ENCODE peak calls at places on chromosome 2, in six cellular contexts. K is body of pancreas; N is CD8-positive, alpha-beta T cell; H is PC-3; A is HFF-Myc; T is astrocyte of the spinal cord. G is an unnamed sample.

GRCh38 chr2:85064927-85065630 is 68.1 kb upstream of the TCF7L1 start:
- DNase-seq in T (no peak), A (no peak), H (no peak), N (no peak), K (no peak), G (no peak)

GRCh38 chr2:29528891-29529520 is 392.4 kb downstream of the ALK start:
- DNase-seq in K (peak), N (no peak), H (peak), T (peak), A (no peak), G (no peak)

GRCh38 chr2:19028617-19029016 is 329.8 kb downstream of the OSR1 start:
- DNase-seq in H (no peak), N (no peak), A (no peak), T (peak), K (no peak), G (no peak)

GRCh38 chr2:222372993-222373392 is 51.4 kb upstream of the SGPP2 start:
- DNase-seq in N (no peak), H (no peak), K (no peak), T (no peak), A (no peak), G (no peak)

GRCh38 chr2:30847329-30847728 is 40.1 kb upstream of the CAPN13 start:
- DNase-seq in A (no peak), K (no peak), T (no peak), H (peak), N (no peak), G (no peak)

GRCh38 chr2:240455719-240456606 is 20.5 kb downstream of the GPC1 start:
- DNase-seq in T (no peak), N (no peak), H (no peak), K (no peak), A (no peak), G (no peak)

GRCh38 chr2:72932045-72932444 is 14.7 kb downstream of the EMX1 start:
- DNase-seq in T (no peak), H (peak), K (no peak), N (no peak), A (no peak), G (no peak)

GRCh38 chr2:71458413-71459083 is 5.2 kb downstream of the DYSF start:
- DNase-seq in K (no peak), T (peak), A (no peak), H (peak), N (no peak), G (peak)

GRCh38 chr2:71926098-71926466 is 221.6 kb downstream of the CYP26B1 start:
- DNase-seq in H (no peak), A (no peak), N (no peak), K (no peak), T (no peak), G (no peak)

GRCh38 chr2:20050104-20050711 is 1.2 kb downstream of the LAPTM4A start:
- DNase-seq in A (no peak), T (peak), H (peak), K (no peak), N (peak), G (peak)

GRCh38 chr2:69770193-69770702 is 28.3 kb downstream of the ANXA4 start:
- DNase-seq in H (peak), N (no peak), K (no peak), T (peak), A (peak), G (peak)

GRCh38 chr2:71716697-71717624 is 263.6 kb downstream of the DYSF start:
- DNase-seq in N (no peak), H (peak), A (peak), T (peak), K (peak), G (peak)

GRCh38 chr2:174510583-174511189 is 23.9 kb upstream of the GPR155 start:
- DNase-seq in T (peak), N (no peak), H (peak), A (peak), K (no peak), G (no peak)

GRCh38 chr2:190948671-190949070 is 65.3 kb downstream of the STAT1 start:
- DNase-seq in K (peak), H (peak), N (no peak), A (no peak), T (peak), G (peak)

GRCh38 chr2:69202323-69202722 is 184.7 kb downstream of the GFPT1 start:
- DNase-seq in N (no peak), H (no peak), A (no peak), K (no peak), T (no peak), G (no peak)

GRCh38 chr2:152814475-152815030 is 96.1 kb downstream of the ARL6IP6 start:
- DNase-seq in H (peak), K (no peak), A (no peak), T (no peak), N (no peak), G (no peak)

GRCh38 chr2:221836091-221836490 is 264.0 kb upstream of the EPHA4 start:
- DNase-seq in N (no peak), H (peak), K (peak), T (peak), A (no peak), G (no peak)

GRCh38 chr2:103788875-103789715 is 1027.3 kb downstream of the TMEM182 start:
- DNase-seq in T (peak), H (peak), N (no peak), K (peak), A (no peak), G (peak)

GRCh38 chr2:94870392-94871225 is 621 bp upstream of the TEKT4 start:
- DNase-seq in T (no peak), A (no peak), K (peak), N (no peak), H (peak), G (no peak)

GRCh38 chr2:42084231-42084671 is 36.4 kb downstream of the PKDCC start:
- DNase-seq in T (peak), N (no peak), H (peak), A (no peak), K (no peak), G (peak)

GRCh38 chr2:17124575-17125318 is 393.5 kb downstream of the RAD51AP2 start:
- DNase-seq in K (no peak), A (no peak), N (no peak), T (no peak), H (no peak), G (no peak)

DNA sequence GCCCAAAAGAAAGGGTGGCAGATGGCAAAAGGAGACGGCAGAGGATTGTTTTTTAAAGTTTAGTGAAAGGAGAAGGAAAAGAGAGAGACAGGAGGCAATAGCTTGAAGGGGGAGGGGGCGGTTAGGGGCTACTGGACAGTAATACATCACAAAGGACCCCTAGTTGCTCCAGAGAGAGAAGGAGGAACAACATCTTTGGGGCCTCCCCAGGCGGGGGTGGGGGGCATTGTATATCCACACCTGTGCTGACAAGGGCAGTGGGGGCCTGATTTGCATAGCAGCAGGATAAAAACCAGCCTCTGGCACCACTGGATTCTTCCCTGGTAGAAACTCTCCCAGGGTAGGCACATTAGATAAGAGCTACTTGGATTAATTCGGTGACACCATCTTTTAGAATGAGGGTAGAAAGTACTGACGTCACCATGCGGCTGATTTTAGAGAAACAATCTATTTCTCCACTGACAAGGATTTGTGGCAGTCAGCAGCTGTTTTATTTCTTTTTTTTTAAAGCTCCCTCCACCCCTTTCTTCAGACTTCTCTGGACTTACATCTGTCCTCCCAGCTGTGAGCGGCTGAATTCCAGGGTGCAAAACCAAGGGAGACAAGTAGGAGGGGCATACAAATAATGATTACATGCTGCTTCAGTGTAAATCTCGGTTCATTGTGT is 199.8 kb upstream of the NRP2 start:
- DNase-seq in A (no peak), H (no peak), N (no peak), K (no peak), T (no peak), G (no peak)
- H3K4me3 ChIP-seq in A (no peak), H (no peak), N (no peak), K (no peak), T (no peak), G (no peak)

GRCh38 chr2:15639323-15640251 is 47.9 kb downstream of the DDX1 start:
- DNase-seq in K (no peak), H (no peak), T (no peak), A (no peak), N (no peak), G (no peak)
- TF ChIP-seq CTCF in K (no peak), H (no peak), T (no peak), A (no peak), N (no peak), G (no peak)

GRCh38 chr2:205633994-205634393 is 48.3 kb upstream of the NRP2 start:
- DNase-seq in K (no peak), N (no peak), A (no peak), T (no peak), H (no peak), G (no peak)
- H3K4me3 ChIP-seq in K (no peak), N (no peak), A (no peak), T (no peak), H (no peak), G (no peak)

DNA sequence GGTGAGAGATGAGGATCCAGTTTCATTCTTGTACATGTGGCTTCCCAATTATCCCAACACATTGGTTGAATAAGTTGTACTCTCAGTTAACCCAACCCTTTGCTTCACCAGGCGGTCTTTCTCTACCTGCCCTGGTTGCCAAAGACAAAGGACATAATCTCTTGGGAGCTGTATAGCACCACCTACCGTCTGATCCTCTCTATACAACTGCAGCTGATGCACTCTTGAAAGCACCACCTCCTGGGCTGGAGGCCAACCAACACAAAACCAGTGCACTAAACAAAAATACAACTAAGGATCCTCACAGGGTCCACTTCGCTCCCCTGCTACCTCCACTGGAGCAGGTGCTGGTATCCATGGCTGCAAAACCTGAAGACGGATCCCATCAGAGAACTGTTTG is 473.6 kb upstream of the NRXN1 start:
- DNase-seq in A (no peak), N (no peak), H (peak), K (peak), T (no peak), G (no peak)
- TF ChIP-seq CTCF in A (no peak), N (no peak), H (peak), K (no peak), T (no peak), G (no peak)

GRCh38 chr2:97910403-97911209 is 85.1 kb downstream of the TMEM131 start:
- DNase-seq in A (no peak), H (no peak), K (no peak), T (no peak), N (no peak), G (no peak)

GRCh38 chr2:97906309-97906708 is 89.4 kb downstream of the TMEM131 start:
- DNase-seq in K (no peak), H (peak), T (no peak), N (no peak), A (no peak), G (no peak)

GRCh38 chr2:97905294-97905693 is 90.5 kb downstream of the TMEM131 start:
- DNase-seq in H (no peak), K (no peak), T (no peak), N (no peak), A (no peak), G (no peak)

GRCh38 chr2:97907667-97908066 is 88.1 kb downstream of the TMEM131 start:
- DNase-seq in H (no peak), A (no peak), N (no peak), T (no peak), K (no peak), G (no peak)

GRCh38 chr2:97908208-97908676 is 87.5 kb downstream of the TMEM131 start:
- DNase-seq in T (no peak), K (no peak), N (no peak), A (no peak), H (no peak), G (no peak)
- H3K4me3 ChIP-seq in T (no peak), K (no peak), N (no peak), A (no peak), H (no peak), G (no peak)

DNA sequence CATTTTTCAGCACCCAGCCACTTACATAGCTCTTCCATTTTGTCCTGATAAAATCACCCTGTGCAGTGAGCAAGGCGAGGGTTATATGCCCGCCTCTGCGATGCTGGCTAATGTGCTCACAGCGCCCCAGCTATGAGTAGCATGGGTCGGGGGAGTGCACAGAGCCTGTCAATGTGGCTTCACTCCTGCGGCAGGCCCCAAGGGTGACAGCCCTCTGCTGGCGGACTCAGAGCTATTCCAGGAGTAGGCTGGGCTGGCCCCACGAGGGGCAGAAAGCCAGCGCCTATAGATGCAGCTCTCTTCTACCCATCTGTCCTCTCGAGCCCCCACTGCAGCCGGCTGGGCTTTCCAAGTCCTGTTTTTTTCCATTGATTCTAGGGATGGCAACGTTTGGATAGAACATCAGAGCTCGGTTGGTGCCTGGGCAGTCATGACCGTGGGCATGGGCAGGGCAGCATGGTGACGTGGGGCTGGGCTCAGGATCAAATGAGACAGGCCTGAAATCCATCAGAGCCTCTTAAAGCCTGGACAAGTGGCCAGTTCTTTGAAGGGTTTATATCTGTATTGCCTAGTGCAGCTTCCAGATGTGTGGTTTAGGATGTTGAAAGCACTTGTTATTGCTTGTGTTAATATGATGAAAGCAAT is 134.7 kb downstream of the MCFD2 start:
- DNase-seq in H (no peak), N (no peak), A (no peak), T (no peak), K (no peak), G (no peak)
- TF ChIP-seq CTCF in H (no peak), N (no peak), A (peak), T (peak), K (no peak), G (peak)

DNA sequence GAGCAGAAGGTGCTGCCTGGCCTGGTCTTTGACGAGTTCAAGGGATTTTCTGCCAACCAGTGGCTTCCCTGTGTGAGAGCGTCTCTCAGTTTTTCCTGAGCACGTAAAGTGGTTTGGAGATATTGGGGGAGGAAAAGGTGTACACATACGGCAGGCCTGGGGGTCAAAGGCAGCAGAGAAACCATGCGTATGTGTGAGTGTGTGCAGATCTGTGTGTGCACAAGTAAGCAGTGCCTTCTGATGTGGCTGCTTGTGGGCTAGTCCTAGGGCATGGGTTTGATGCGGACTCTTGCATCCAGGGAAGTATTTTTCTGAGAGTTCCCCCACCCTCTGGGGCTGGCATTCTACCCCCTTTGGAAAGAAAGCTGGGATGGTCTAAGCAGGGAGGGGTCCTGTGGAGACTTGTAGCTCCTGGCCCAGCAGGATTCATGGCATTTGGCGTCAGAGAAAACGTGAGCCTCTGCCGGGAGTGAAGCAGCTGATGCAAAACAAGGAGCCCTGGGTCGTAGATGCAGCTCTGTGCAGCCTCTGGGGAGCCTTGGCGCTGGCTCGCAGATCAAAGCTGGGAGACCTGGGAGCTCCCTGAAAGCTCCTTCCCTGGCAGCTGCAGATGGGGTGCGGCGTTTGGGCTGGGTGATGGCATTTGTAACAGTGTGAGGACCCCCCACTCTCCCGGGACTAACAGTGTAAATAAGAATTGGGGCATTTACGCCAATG is 148.2 kb downstream of the KLHL29 start:
- DNase-seq in H (no peak), K (no peak), N (no peak), A (no peak), T (no peak), G (no peak)
- H3K4me3 ChIP-seq in H (no peak), K (no peak), N (peak), A (no peak), T (no peak), G (no peak)

GRCh38 chr2:96359866-96360265 is 24.3 kb downstream of the NCAPH start:
- DNase-seq in H (no peak), N (no peak), T (no peak), A (no peak), K (no peak), G (no peak)

GRCh38 chr2:96361751-96362150 is 26.2 kb downstream of the NCAPH start:
- DNase-seq in H (no peak), K (no peak), N (no peak), T (no peak), A (no peak), G (no peak)

GRCh38 chr2:96356889-96357288 is 21.3 kb downstream of the NCAPH start:
- DNase-seq in T (no peak), H (no peak), A (no peak), N (no peak), K (no peak), G (no peak)

GRCh38 chr2:96354492-96354891 is 18.9 kb downstream of the NCAPH start:
- DNase-seq in K (no peak), N (no peak), T (no peak), H (no peak), A (no peak), G (no peak)

DNA sequence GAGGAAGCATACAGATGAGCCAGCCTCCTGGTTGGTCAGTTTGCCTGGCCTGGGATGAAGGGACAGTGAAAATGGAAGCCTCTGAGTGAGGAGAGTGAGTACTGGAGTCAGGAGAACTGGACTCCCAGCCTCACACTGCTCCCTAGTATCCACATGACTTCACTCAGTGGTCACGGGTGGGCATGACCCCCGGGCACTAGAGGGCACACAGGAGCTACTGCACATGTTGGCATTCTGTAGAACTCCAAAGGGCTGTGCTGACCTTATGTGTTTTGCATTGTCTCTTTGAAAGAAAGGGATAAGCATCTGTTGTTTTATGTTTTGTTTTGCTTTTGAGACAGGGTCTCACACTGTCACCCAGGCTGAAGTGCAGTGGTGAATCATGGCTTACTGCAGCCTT is 23.7 kb downstream of the NCAPH start:
- DNase-seq in H (peak), T (no peak), N (peak), A (no peak), K (peak), G (no peak)
- TF ChIP-seq CTCF in H (peak), T (peak), N (no peak), A (no peak), K (no peak), G (peak)

DNA sequence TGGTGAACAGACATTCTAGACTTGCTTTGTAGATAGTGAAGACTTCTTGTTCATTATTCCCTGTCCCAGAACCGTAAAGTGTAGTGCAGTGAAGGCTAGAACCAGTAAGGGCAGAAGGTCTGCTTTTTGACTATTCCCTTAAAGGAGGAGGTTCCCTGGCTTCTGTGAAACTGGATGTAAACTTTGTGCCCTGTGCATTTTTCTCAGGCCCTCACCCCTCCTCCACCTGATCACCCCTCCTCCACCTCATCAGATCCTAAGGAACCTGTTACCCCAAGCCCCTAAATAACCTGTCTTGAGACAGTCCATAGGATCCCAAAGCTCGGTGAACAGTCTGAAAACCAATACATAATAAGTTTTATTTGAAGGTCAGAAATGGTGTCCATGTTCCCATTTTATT is 33.7 kb downstream of the SFT2D3 start:
- DNase-seq in N (no peak), T (no peak), A (no peak), H (no peak), K (no peak), G (no peak)
- H3K4me3 ChIP-seq in N (no peak), T (no peak), A (no peak), H (no peak), K (no peak), G (no peak)